ENCODE peak calls at places on chromosomes 16 and 17, in five cellular contexts. One of them, this sample, is unnamed. For H3K36me3, the result is how much of the 10 kb centered on the place peaks cover.

GRCh38 chr16:66590322-66590721 is 11.1 kb downstream of the CMTM2 start:
- DNase-seq in left ventricle myocardium inferior: no peak
- DNase-seq in heart right ventricle: no peak
- DNase-seq in IMR-90: no peak
- DNase-seq in PC-9: no peak
- DNase-seq in this sample: no peak

GRCh38 chr16:57544129-57544653 is 1.7 kb downstream of the ADGRG5 start:
- DNase-seq in heart right ventricle: peak
- DNase-seq in PC-9: no peak
- DNase-seq in left ventricle myocardium inferior: no peak
- DNase-seq in IMR-90: no peak
- DNase-seq in this sample: no peak

GRCh38 chr16:50862818-50863672 is 121.2 kb downstream of the CYLD start:
- DNase-seq in PC-9: no peak
- DNase-seq in IMR-90: no peak
- DNase-seq in heart right ventricle: no peak
- DNase-seq in left ventricle myocardium inferior: no peak
- DNase-seq in this sample: no peak

GRCh38 chr17:60392042-60392844 is at the start of gene USP32:
- DNase-seq in left ventricle myocardium inferior: peak
- DNase-seq in IMR-90: peak
- DNase-seq in heart right ventricle: peak
- DNase-seq in PC-9: peak
- DNase-seq in this sample: peak

GRCh38 chr16:81280393-81280792 is 34.4 kb upstream of the GAN start:
- DNase-seq in PC-9: no peak
- DNase-seq in heart right ventricle: no peak
- DNase-seq in IMR-90: no peak
- DNase-seq in left ventricle myocardium inferior: no peak
- DNase-seq in this sample: no peak

GRCh38 chr16:87201777-87202176 is 115.4 kb downstream of the C16orf95 start:
- DNase-seq in PC-9: no peak
- DNase-seq in IMR-90: no peak
- DNase-seq in heart right ventricle: no peak
- DNase-seq in left ventricle myocardium inferior: no peak
- DNase-seq in this sample: no peak

GRCh38 chr17:36525888-36526287 is 8.8 kb downstream of the MYO19 start:
- DNase-seq in heart right ventricle: no peak
- DNase-seq in IMR-90: no peak
- DNase-seq in PC-9: no peak
- DNase-seq in left ventricle myocardium inferior: no peak
- DNase-seq in this sample: no peak

GRCh38 chr17:32970281-32970680 is 21.4 kb upstream of the SPACA3 start:
- DNase-seq in heart right ventricle: no peak
- DNase-seq in IMR-90: no peak
- DNase-seq in PC-9: no peak
- DNase-seq in left ventricle myocardium inferior: no peak
- DNase-seq in this sample: no peak

GRCh38 chr17:58006563-58006923 is 503 bp downstream of the SRSF1 start:
- DNase-seq in left ventricle myocardium inferior: peak
- DNase-seq in IMR-90: peak
- DNase-seq in heart right ventricle: peak
- DNase-seq in PC-9: no peak
- DNase-seq in this sample: peak

GRCh38 chr17:60253048-60253447 is 103.3 kb downstream of the CA4 start:
- DNase-seq in heart right ventricle: no peak
- DNase-seq in IMR-90: no peak
- DNase-seq in left ventricle myocardium inferior: no peak
- DNase-seq in PC-9: no peak
- DNase-seq in this sample: no peak

GRCh38 chr17:78412403-78412802 is 34.0 kb downstream of the PGS1 start:
- DNase-seq in IMR-90: peak
- DNase-seq in heart right ventricle: no peak
- DNase-seq in left ventricle myocardium inferior: no peak
- DNase-seq in PC-9: no peak
- DNase-seq in this sample: no peak

GRCh38 chr17:65656390-65657250 is 95.2 kb upstream of the AXIN2 start:
- DNase-seq in left ventricle myocardium inferior: no peak
- DNase-seq in heart right ventricle: no peak
- DNase-seq in PC-9: no peak
- DNase-seq in IMR-90: peak
- DNase-seq in this sample: no peak

GRCh38 chr16:50531359-50531758 is 16.8 kb upstream of the NKD1 start:
- DNase-seq in left ventricle myocardium inferior: no peak
- DNase-seq in PC-9: no peak
- DNase-seq in IMR-90: no peak
- DNase-seq in heart right ventricle: no peak
- DNase-seq in this sample: no peak

GRCh38 chr17:77995146-77995852 is 36.8 kb downstream of the TNRC6C start:
- DNase-seq in PC-9: no peak
- DNase-seq in heart right ventricle: peak
- DNase-seq in left ventricle myocardium inferior: peak
- DNase-seq in IMR-90: no peak
- DNase-seq in this sample: no peak

GRCh38 chr16:48862087-48862532 is 252.1 kb upstream of the N4BP1 start:
- DNase-seq in IMR-90: peak
- DNase-seq in left ventricle myocardium inferior: no peak
- DNase-seq in heart right ventricle: no peak
- DNase-seq in PC-9: no peak
- DNase-seq in this sample: no peak

GRCh38 chr16:49350265-49351103 is 23.1 kb upstream of the C16orf78 start:
- DNase-seq in PC-9: no peak
- DNase-seq in heart right ventricle: peak
- DNase-seq in left ventricle myocardium inferior: peak
- DNase-seq in IMR-90: peak
- DNase-seq in this sample: no peak

DNA sequence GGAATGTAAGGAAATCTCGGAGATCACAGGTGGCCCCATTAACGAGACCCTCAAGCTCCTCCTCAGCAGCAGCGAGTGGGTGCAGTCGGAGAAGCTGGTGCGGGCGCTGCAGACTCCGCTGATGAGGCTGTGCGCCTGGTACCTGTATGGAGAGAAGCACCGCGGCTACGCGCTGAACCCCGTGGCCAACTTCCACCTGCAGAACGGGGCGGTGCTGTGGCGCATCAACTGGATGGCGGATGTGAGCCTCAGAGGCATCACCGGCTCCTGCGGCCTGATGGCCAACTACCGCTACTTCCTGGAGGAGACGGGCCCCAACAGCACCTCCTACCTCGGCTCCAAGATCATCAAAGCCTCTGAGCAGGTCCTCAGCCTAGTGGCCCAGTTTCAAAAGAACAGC is 16.2 kb downstream of the MLYCD start:
- DNase-seq in IMR-90: no peak
- DNase-seq in left ventricle myocardium inferior: no peak
- DNase-seq in PC-9: no peak
- DNase-seq in heart right ventricle: no peak
- DNase-seq in this sample: no peak
- H3K36me3 ChIP-seq in IMR-90: half or more
- H3K36me3 ChIP-seq in left ventricle myocardium inferior: half or more
- H3K36me3 ChIP-seq in PC-9: under half
- H3K36me3 ChIP-seq in heart right ventricle: half or more
- H3K36me3 ChIP-seq in this sample: half or more

DNA sequence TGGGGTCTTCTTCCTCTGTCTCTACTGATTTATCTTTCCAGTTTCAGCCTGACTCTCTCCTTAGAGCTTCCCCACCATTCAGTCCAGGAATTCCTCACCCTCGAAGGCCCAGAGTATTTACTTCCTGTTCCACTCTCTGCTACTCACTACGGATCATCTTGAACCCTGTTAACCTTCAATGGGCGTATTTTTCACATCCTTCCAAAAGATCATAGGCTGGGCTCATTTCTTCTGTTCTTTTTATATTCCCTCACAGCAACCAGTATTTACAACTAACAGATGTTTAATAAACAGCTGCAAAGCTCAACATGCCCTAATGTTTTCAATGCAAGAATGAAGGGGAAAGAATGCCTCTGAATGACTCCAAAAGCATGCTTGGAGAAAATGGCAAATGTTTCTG is 175.0 kb downstream of the ZFHX3 start:
- DNase-seq in left ventricle myocardium inferior: no peak
- DNase-seq in PC-9: no peak
- DNase-seq in IMR-90: no peak
- DNase-seq in heart right ventricle: no peak
- DNase-seq in this sample: no peak
- H3K36me3 ChIP-seq in left ventricle myocardium inferior: under half
- H3K36me3 ChIP-seq in PC-9: under half
- H3K36me3 ChIP-seq in IMR-90: under half
- H3K36me3 ChIP-seq in heart right ventricle: under half
- H3K36me3 ChIP-seq in this sample: under half

DNA sequence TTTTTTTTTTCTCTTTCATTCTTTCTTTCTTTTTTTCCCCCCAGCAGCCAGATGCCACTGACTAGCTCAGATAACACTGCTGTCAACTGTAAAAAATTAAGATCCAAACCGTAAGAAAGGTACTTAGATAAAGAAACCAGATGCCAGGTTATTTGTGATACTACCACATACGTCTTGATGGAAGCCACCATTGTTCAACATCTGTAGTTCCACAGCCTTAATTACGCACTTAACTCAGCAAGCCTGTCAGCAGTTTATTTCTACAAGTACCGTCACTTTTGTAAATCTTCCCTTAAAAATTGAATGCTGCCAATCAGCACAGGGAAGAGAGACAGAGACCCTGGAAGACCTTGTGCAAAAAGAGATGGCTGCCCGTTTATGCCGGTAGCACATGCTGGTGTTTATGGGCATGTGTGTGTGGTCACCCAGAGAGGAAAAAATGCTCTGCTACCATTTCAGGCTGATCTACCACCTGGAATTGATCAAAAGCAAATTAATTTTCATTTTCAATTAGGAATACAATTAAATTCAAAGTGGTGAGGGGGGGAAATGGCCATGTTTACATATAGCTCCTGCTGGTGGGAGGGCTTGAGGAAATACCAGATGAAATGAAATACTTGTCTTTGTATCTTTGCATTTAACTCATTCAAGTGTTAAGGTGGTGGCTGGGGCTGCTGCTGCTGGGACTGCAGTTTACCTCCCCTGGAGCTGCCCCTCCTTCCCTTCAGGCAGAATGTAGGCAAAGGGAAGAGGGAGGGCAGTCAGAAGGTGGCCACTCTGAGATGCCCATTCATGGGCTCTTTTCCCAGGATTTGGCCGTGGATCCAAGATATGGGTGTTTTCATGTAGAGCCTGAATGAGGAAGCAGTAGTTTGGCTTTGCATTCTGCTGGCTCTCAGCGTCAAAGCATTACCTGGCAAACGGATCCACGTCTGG is 237.3 kb downstream of the IRX3 start:
- DNase-seq in left ventricle myocardium inferior: no peak
- DNase-seq in IMR-90: no peak
- DNase-seq in PC-9: no peak
- DNase-seq in heart right ventricle: no peak
- DNase-seq in this sample: no peak
- H3K36me3 ChIP-seq in left ventricle myocardium inferior: under half
- H3K36me3 ChIP-seq in IMR-90: under half
- H3K36me3 ChIP-seq in PC-9: under half
- H3K36me3 ChIP-seq in heart right ventricle: under half
- H3K36me3 ChIP-seq in this sample: under half

GRCh38 chr17:30838187-30838807 is 6.5 kb downstream of the ATAD5 start:
- DNase-seq in heart right ventricle: no peak
- DNase-seq in PC-9: no peak
- DNase-seq in left ventricle myocardium inferior: no peak
- DNase-seq in IMR-90: no peak
- DNase-seq in this sample: no peak
- H3K36me3 ChIP-seq in heart right ventricle: under half
- H3K36me3 ChIP-seq in PC-9: under half
- H3K36me3 ChIP-seq in left ventricle myocardium inferior: under half
- H3K36me3 ChIP-seq in IMR-90: under half
- H3K36me3 ChIP-seq in this sample: under half

GRCh38 chr16:86142801-86143236 is 243.9 kb downstream of the IRF8 start:
- DNase-seq in left ventricle myocardium inferior: no peak
- DNase-seq in IMR-90: no peak
- DNase-seq in PC-9: no peak
- DNase-seq in heart right ventricle: no peak
- DNase-seq in this sample: no peak

GRCh38 chr16:86137359-86137758 is 238.4 kb downstream of the IRF8 start:
- DNase-seq in IMR-90: no peak
- DNase-seq in heart right ventricle: no peak
- DNase-seq in left ventricle myocardium inferior: no peak
- DNase-seq in PC-9: no peak
- DNase-seq in this sample: no peak

GRCh38 chr16:86133847-86134375 is 234.9 kb downstream of the IRF8 start:
- DNase-seq in left ventricle myocardium inferior: no peak
- DNase-seq in PC-9: no peak
- DNase-seq in heart right ventricle: no peak
- DNase-seq in IMR-90: no peak
- DNase-seq in this sample: no peak

GRCh38 chr16:86134802-86135461 is 236.0 kb downstream of the IRF8 start:
- DNase-seq in IMR-90: peak
- DNase-seq in left ventricle myocardium inferior: no peak
- DNase-seq in PC-9: no peak
- DNase-seq in heart right ventricle: no peak
- DNase-seq in this sample: no peak

GRCh38 chr16:86138121-86138944 is 239.4 kb downstream of the IRF8 start:
- DNase-seq in heart right ventricle: no peak
- DNase-seq in PC-9: no peak
- DNase-seq in IMR-90: no peak
- DNase-seq in left ventricle myocardium inferior: no peak
- DNase-seq in this sample: no peak
- H3K36me3 ChIP-seq in heart right ventricle: under half
- H3K36me3 ChIP-seq in PC-9: under half
- H3K36me3 ChIP-seq in IMR-90: under half
- H3K36me3 ChIP-seq in left ventricle myocardium inferior: under half
- H3K36me3 ChIP-seq in this sample: under half

DNA sequence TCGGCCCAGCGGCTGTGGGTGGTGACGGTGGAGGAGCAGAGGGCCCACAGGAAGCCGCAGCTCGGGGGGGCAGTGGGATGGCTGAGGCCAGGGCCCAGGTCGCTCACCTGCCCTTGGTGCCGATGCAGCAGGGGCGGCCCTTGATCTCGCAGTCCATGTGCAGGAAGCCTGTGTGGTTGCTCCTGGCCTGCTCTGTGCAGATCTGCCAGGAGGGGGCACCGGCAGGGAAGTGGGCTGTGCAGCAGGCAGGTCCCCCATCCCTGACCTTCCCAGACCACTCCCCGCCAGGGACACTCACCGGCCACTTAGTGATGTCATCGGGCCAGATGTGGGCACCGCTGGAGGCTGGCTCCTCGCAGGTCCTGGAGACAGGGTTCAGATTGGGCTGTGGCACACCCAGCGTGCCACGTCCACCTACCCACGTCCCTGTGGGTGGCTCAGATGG is 6.2 kb downstream of the AANAT start:
- DNase-seq in heart right ventricle: no peak
- DNase-seq in PC-9: no peak
- DNase-seq in IMR-90: no peak
- DNase-seq in left ventricle myocardium inferior: no peak
- DNase-seq in this sample: no peak
- H3K36me3 ChIP-seq in heart right ventricle: under half
- H3K36me3 ChIP-seq in PC-9: under half
- H3K36me3 ChIP-seq in IMR-90: under half
- H3K36me3 ChIP-seq in left ventricle myocardium inferior: under half
- H3K36me3 ChIP-seq in this sample: under half